ENCODE peak calls at places on chromosomes 1 and 21, in six cellular contexts. V is left lung, D is right cardiac atrium, M is tibial nerve, R is aorta, B is lower lobe of right lung. C is an unnamed sample. For H3K9me3, the result is how much of the 10 kb centered on the place peaks cover.

GRCh38 chr21:28884481-28884880 is 108.2 kb downstream of the LTN1 start:
- DNase-seq in V (no peak), D (no peak), M (no peak), R (no peak), B (no peak), C (no peak)

GRCh38 chr1:162367772-162368171 is 8.9 kb downstream of the SPATA46 start:
- DNase-seq in V (no peak), D (no peak), M (no peak), R (no peak), B (no peak), C (no peak)

GRCh38 chr1:169487561-169487960 is 1.8 kb upstream of the SLC19A2 start:
- DNase-seq in V (no peak), D (no peak), M (no peak), R (no peak), B (no peak), C (no peak)

GRCh38 chr1:187621961-187622360 is 793.2 kb downstream of the PLA2G4A start:
- DNase-seq in V (no peak), D (no peak), M (no peak), R (no peak), B (no peak), C (no peak)

GRCh38 chr1:96525657-96526613 is 195.6 kb upstream of the PTBP2 start:
- DNase-seq in V (no peak), D (no peak), M (peak), R (no peak), B (no peak), C (no peak)

GRCh38 chr1:205492201-205492667 is 12.2 kb upstream of the CDK18 start:
- DNase-seq in V (no peak), D (no peak), M (no peak), R (no peak), B (no peak), C (no peak)

GRCh38 chr1:57963545-57963944 is 539.7 kb upstream of the DAB1 start:
- DNase-seq in V (no peak), D (no peak), M (no peak), R (no peak), B (no peak), C (no peak)

GRCh38 chr1:61851849-61852692 is 109.8 kb downstream of the PATJ start:
- DNase-seq in V (no peak), D (no peak), M (peak), R (no peak), B (no peak), C (no peak)

GRCh38 chr1:4481451-4481850 is 173.0 kb upstream of the AJAP1 start:
- DNase-seq in V (no peak), D (no peak), M (no peak), R (no peak), B (no peak), C (no peak)

GRCh38 chr1:4483031-4483625 is 171.3 kb upstream of the AJAP1 start:
- DNase-seq in V (no peak), D (no peak), M (no peak), R (no peak), B (no peak), C (no peak)

GRCh38 chr1:4485398-4485797 is 169.0 kb upstream of the AJAP1 start:
- DNase-seq in V (no peak), D (no peak), M (no peak), R (no peak), B (no peak), C (no peak)

GRCh38 chr1:4485878-4486277 is 168.5 kb upstream of the AJAP1 start:
- DNase-seq in V (no peak), D (no peak), M (no peak), R (no peak), B (no peak), C (no peak)

DNA sequence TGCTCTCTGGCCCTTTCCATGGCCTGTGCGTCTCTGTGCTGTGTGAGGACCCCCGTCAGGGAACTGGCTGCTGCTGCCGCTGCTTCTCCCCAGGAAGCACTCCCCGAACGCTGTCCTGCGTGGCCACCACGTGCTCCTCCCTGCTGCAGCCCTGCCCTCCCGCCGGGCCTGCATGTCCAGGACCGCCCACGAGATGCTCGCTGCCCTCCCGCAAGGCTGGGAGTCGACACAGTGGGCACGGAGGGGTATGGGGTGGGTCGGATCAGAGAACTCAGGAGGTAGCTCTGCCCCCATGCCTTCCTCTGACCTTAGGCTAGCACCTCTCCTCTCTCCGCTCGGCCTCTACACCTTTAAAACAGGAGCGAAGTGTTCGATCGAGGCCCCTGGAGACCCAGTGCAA is 171.9 kb upstream of the AJAP1 start:
- DNase-seq in V (no peak), D (no peak), M (no peak), R (no peak), B (no peak), C (no peak)
- H3K9me3 ChIP-seq in V (under half), D (under half), M (under half), R (under half), B (under half), C (under half)

GRCh38 chr1:2957329-2957728 is 63.9 kb upstream of the ACTRT2 start:
- DNase-seq in V (no peak), D (no peak), M (no peak), R (no peak), B (no peak), C (no peak)
- H3K9me3 ChIP-seq in V (under half), D (under half), M (under half), R (under half), B (under half), C (under half)

DNA sequence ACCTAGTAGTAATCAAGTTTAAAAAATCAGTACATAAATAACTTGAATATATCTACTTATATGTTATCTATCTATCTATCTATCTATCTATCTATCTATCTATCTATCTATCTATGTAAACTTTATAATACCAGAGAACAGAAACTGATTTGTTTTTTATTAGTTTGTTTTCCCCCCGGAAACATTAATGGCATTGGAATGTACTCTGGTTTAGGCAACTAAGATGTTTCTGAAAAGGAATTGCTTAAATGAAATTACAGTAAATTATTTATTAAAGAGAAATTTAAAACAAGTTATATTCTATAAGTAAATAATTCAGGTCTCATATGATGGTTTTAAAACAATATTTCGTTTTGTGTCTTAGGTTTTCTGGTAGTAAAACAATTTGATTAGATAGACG is 681.0 kb upstream of the ADAMTS5 start:
- DNase-seq in V (no peak), D (no peak), M (no peak), R (no peak), B (no peak), C (no peak)
- H3K9me3 ChIP-seq in V (under half), D (under half), M (under half), R (under half), B (under half), C (under half)

GRCh38 chr1:43128816-43129215 is 43.3 kb downstream of the EBNA1BP2 start:
- DNase-seq in V (no peak), D (no peak), M (no peak), R (no peak), B (no peak), C (no peak)
- H3K9me3 ChIP-seq in V (under half), D (under half), M (under half), R (under half), B (under half), C (under half)

GRCh38 chr1:81443288-81443687 is 357.4 kb upstream of the ADGRL2 start:
- DNase-seq in V (no peak), D (no peak), M (no peak), R (no peak), B (no peak), C (no peak)
- H3K9me3 ChIP-seq in V (under half), D (under half), M (under half), R (under half), B (under half), C (under half)

DNA sequence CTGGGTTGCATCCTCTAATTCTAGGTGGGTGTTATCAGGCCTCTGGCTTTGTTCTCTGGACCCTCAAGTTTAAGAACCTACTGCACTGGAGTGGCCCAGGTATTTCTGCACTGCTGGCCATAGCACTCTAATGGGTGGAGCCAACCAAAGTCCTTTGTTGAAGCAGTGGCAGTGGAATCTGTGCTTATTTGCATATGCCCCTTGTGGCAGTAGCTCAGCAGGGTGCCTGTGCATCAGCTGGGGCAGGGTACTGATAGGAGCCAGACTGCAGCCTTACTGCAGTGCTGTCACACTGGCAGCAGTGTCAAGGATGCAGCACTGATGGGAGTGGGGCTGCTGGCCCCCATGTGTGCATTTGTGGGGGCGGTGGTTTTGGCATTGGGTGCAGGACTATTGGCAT is 660.6 kb downstream of the LRRIQ3 start:
- DNase-seq in V (no peak), D (no peak), M (no peak), R (no peak), B (no peak), C (no peak)
- H3K9me3 ChIP-seq in V (under half), D (under half), M (under half), R (under half), B (under half), C (under half)

GRCh38 chr1:115338457-115338820 is 390 bp upstream of the NGF start:
- DNase-seq in V (no peak), D (no peak), M (no peak), R (peak), B (no peak), C (no peak)

GRCh38 chr1:115343200-115343737 is 5.2 kb upstream of the NGF start:
- DNase-seq in V (no peak), D (no peak), M (no peak), R (no peak), B (no peak), C (no peak)

GRCh38 chr1:115340879-115341278 is 2.8 kb upstream of the NGF start:
- DNase-seq in V (no peak), D (no peak), M (no peak), R (no peak), B (no peak), C (no peak)

GRCh38 chr1:115337633-115338456 is at the start of gene NGF:
- DNase-seq in V (peak), D (peak), M (no peak), R (peak), B (peak), C (no peak)

GRCh38 chr1:115341948-115342347 is 3.9 kb upstream of the NGF start:
- DNase-seq in V (no peak), D (no peak), M (no peak), R (no peak), B (no peak), C (no peak)
- H3K9me3 ChIP-seq in V (under half), D (under half), M (under half), R (under half), B (under half), C (under half)

GRCh38 chr1:106753069-106753468 is 303.4 kb upstream of the PRMT6 start:
- DNase-seq in V (no peak), D (no peak), M (no peak), R (no peak), B (no peak), C (no peak)

GRCh38 chr1:106748581-106748980 is 307.9 kb upstream of the PRMT6 start:
- DNase-seq in V (no peak), D (no peak), M (no peak), R (no peak), B (no peak), C (no peak)

GRCh38 chr1:106749491-106749890 is 307.0 kb upstream of the PRMT6 start:
- DNase-seq in V (no peak), D (no peak), M (no peak), R (no peak), B (no peak), C (no peak)

GRCh38 chr1:106747791-106748190 is 308.7 kb upstream of the PRMT6 start:
- DNase-seq in V (no peak), D (no peak), M (no peak), R (no peak), B (no peak), C (no peak)

DNA sequence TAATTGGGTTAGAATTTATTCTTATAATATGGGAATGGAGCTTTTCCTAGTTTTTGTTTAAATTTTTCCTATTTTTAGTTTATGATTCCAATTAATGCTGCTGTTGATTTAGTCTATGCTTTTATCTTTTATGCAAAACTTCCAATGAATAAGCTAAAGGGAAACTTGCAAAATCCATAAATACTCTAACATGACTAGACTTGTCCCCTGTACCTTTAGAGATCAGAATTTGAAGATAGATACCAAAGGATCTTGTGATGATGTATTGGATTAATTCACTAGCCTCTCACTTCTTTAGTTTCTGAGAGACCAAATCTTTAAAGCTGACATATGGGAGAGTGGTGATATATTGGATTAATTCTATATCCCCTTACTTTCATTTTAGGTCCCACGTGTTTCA is 306.6 kb upstream of the PRMT6 start:
- DNase-seq in V (no peak), D (no peak), M (no peak), R (no peak), B (no peak), C (no peak)
- H3K9me3 ChIP-seq in V (under half), D (under half), M (under half), R (under half), B (under half), C (under half)

GRCh38 chr1:50218344-50218743 is 109.6 kb downstream of the ELAVL4 start:
- DNase-seq in V (no peak), D (no peak), M (no peak), R (no peak), B (no peak), C (no peak)
- H3K9me3 ChIP-seq in V (under half), D (under half), M (under half), R (under half), B (under half), C (under half)

DNA sequence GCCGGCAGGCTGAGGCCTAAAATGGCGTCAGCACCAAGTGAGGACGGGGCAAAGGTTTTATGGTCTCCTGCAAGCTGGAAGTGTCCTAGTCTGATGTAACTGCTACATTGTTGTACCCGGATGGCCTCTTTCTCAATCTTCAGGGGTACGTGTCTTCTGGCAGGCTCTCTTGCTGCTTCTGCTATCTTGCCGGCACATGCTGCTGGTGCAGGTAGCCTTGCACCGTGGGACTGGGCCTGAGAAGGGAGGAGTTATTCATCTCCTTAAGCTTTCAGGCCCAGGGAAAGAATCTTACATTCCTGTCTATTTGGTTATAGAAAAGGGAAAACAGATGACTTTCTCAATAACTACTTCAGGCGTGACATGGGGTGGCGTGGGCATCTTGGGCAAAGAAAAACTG is 72.2 kb downstream of the ZNF678 start:
- DNase-seq in V (no peak), D (no peak), M (no peak), R (no peak), B (no peak), C (no peak)
- H3K9me3 ChIP-seq in V (under half), D (under half), M (under half), R (under half), B (half or more), C (under half)

C was measured in T-helper 17 cell.